ENCODE peak calls at places on chromosomes 7 and 10, in four cellular contexts. J is GM10248, Y is fibroblast of mammary gland, A is dorsolateral prefrontal cortex. T is an unnamed sample.
A peak's percentile ranks its signal among the peaks of the same experiment; 100 is the strongest.

GRCh38 chr10:60706146-60706545 is 72.1 kb upstream of the CDK1 start:
- DNase-seq in J (no peak), Y (no peak), A (no peak), T (no peak)

GRCh38 chr10:24305551-24306506 is 96.9 kb downstream of the KIAA1217 start:
- DNase-seq in J (no peak), Y (peak; percentile 51), A (no peak), T (no peak)

GRCh38 chr10:32979041-32979440 is 21.0 kb upstream of the ITGB1 start:
- DNase-seq in J (no peak), Y (peak; percentile 91), A (no peak), T (no peak)

GRCh38 chr7:33038639-33039038 is 23.9 kb downstream of the NT5C3A start:
- DNase-seq in J (no peak), Y (no peak), A (no peak), T (no peak)

GRCh38 chr7:95794917-95795515 is 22.7 kb downstream of the DYNC1I1 start:
- DNase-seq in J (no peak), Y (peak; percentile 47), A (no peak), T (peak; percentile 1)

GRCh38 chr10:108362956-108363355 is 1198.5 kb upstream of the SORCS1 start:
- DNase-seq in J (no peak), Y (no peak), A (no peak), T (no peak)

GRCh38 chr7:154424370-154424769 is 372.2 kb downstream of the DPP6 start:
- DNase-seq in J (no peak), Y (no peak), A (no peak), T (no peak)

GRCh38 chr10:84525120-84525806 is 196.9 kb downstream of the CCSER2 start:
- DNase-seq in J (no peak), Y (no peak), A (no peak), T (no peak)

GRCh38 chr7:124992881-124993562 is 63.4 kb upstream of the POT1 start:
- DNase-seq in J (no peak), Y (peak; percentile 79), A (no peak), T (peak; percentile 47)

GRCh38 chr10:51886438-51887068 is 187.2 kb upstream of the CSTF2T start:
- DNase-seq in J (no peak), Y (peak; percentile 74), A (no peak), T (no peak)

GRCh38 chr7:96996111-96996936 is 9.0 kb upstream of the DLX6 start:
- DNase-seq in J (no peak), Y (no peak), A (no peak), T (no peak)

GRCh38 chr7:64747802-64748201 is 46.4 kb upstream of the ZNF138 start:
- DNase-seq in J (no peak), Y (no peak), A (no peak), T (no peak)

GRCh38 chr7:159211540-159212182 is 67.0 kb upstream of the VIPR2 start:
- DNase-seq in J (no peak), Y (no peak), A (peak; percentile 36), T (no peak)

GRCh38 chr7:44633254-44634186 is 27.1 kb downstream of the OGDH start:
- DNase-seq in J (peak; percentile 73), Y (peak; percentile 98), A (peak; percentile 40), T (peak; percentile 75)

GRCh38 chr7:16171928-16172327 is 249.4 kb downstream of the CRPPA start:
- DNase-seq in J (no peak), Y (no peak), A (no peak), T (peak; percentile 13)

GRCh38 chr7:94028768-94029167 is 24.6 kb upstream of the BET1 start:
- DNase-seq in J (no peak), Y (peak; percentile 58), A (no peak), T (no peak)

GRCh38 chr10:61943699-61944444 is 42.4 kb downstream of the ARID5B start:
- DNase-seq in J (peak; percentile 27), Y (peak; percentile 77), A (no peak), T (peak; percentile 23)

GRCh38 chr7:104982773-104983619 is 31.0 kb upstream of the KMT2E start:
- DNase-seq in J (peak; percentile 29), Y (no peak), A (no peak), T (no peak)

GRCh38 chr7:19619122-19619521 is 89.7 kb downstream of the POLR1F start:
- DNase-seq in J (no peak), Y (peak; percentile 91), A (no peak), T (no peak)

DNA sequence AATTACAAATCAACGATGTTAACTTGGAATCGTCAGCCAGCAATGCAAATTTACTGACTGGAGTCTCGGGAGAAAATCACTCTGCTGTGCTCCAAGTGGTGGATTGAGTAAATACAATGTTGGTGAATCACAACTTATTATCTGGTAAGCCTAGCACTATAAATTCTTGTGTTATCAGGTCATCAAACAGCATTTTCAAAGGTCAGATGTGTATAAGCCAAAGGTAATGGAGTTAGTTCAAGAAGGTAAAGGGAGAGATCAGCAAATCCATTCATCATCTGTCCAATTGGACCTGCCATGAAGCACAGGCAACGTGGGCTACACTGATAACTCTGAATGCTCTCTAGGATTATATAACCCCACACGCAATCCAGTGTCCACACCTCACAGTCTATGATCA is 13.9 kb downstream of the CUBN start:
- DNase-seq in J (no peak), Y (peak; percentile 51), A (no peak), T (peak; percentile 31)
- TF ChIP-seq CTCF in J (no peak), Y (peak; percentile 24), A (no peak), T (no peak)

DNA sequence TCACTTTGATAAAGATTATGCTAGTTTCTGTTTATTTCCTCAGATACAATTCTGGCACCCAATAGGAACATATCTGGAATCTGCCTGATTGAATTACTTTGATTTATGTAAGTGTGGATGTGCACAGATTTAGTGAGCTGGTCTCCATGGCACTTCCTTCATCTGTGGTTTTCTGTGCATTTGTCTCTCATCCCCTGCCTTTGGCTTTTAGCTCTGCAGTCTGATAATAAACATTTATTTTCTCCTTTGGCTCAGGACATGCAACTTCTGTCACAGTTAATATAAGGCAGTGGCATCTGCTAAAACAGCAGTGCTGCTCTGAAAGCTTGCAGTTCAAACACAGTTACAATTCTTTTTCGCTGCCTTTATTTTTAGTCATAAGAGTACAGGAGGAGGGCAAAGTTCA is 273.7 kb upstream of the CHRM2 start:
- DNase-seq in J (no peak), Y (no peak), A (no peak), T (no peak)
- TF ChIP-seq CTCF in J (no peak), Y (no peak), A (no peak), T (no peak)

GRCh38 chr7:38107486-38107893 is 70.6 kb upstream of the STARD3NL start:
- DNase-seq in J (peak; percentile 55), Y (peak; percentile 49), A (peak; percentile 62), T (peak; percentile 86)
- TF ChIP-seq CTCF in J (peak; percentile 73), Y (peak; percentile 82), A (peak; percentile 87), T (peak; percentile 93)

GRCh38 chr10:89206402-89207180 is 526 bp downstream of the CH25H start:
- DNase-seq in J (peak; percentile 17), Y (peak; percentile 26), A (no peak), T (peak; percentile 4)
- TF ChIP-seq CTCF in J (peak; percentile 0), Y (no peak), A (no peak), T (no peak)